ENCODE peak calls at places on chromosomes 12 and 14, in nine cellular contexts. One of them, this sample, is unnamed.

GRCh38 chr12:6872073-6873048 is 742 bp downstream of the SPSB2 start:
- DNase-seq in activated CD4-positive, alpha-beta T cell treated with anti-CD3 and anti-CD28 coated beads, Interleukin-2, amount 10 ng/mL, durations not matched to agents 7 days and 5 days: peak
- DNase-seq in progenitor cell of endocrine pancreas: peak
- DNase-seq in epithelial cell of prostate: no peak
- DNase-seq in M059J: peak
- DNase-seq in stimulated activated CD4-positive, alpha-beta T cell treated with anti-CD3 and anti-CD28 coated beads, Interleukin-1b, Interleukin-23, amount 100 ng/mL, for 4 hours: peak
- DNase-seq in astrocyte of the hippocampus: peak
- DNase-seq in stimulated activated CD8-positive, alpha-beta memory T cell treated with anti-CD3 and anti-CD28 coated beads, Interleukin-4, amount 100 ng/mL, for 4 hours: peak
- DNase-seq in ovary: peak
- DNase-seq in this sample: no peak

GRCh38 chr12:100077367-100077766 is 65.3 kb downstream of the BLTP3B start:
- DNase-seq in activated CD4-positive, alpha-beta T cell treated with anti-CD3 and anti-CD28 coated beads, Interleukin-2, amount 10 ng/mL, durations not matched to agents 7 days and 5 days: no peak
- DNase-seq in progenitor cell of endocrine pancreas: no peak
- DNase-seq in epithelial cell of prostate: no peak
- DNase-seq in M059J: peak
- DNase-seq in stimulated activated CD4-positive, alpha-beta T cell treated with anti-CD3 and anti-CD28 coated beads, Interleukin-1b, Interleukin-23, amount 100 ng/mL, for 4 hours: no peak
- DNase-seq in astrocyte of the hippocampus: no peak
- DNase-seq in stimulated activated CD8-positive, alpha-beta memory T cell treated with anti-CD3 and anti-CD28 coated beads, Interleukin-4, amount 100 ng/mL, for 4 hours: no peak
- DNase-seq in ovary: no peak
- DNase-seq in this sample: no peak

GRCh38 chr14:103136076-103136340 is 12.7 kb downstream of the TNFAIP2 start:
- DNase-seq in activated CD4-positive, alpha-beta T cell treated with anti-CD3 and anti-CD28 coated beads, Interleukin-2, amount 10 ng/mL, durations not matched to agents 7 days and 5 days: no peak
- DNase-seq in progenitor cell of endocrine pancreas: no peak
- DNase-seq in epithelial cell of prostate: no peak
- DNase-seq in M059J: no peak
- DNase-seq in stimulated activated CD4-positive, alpha-beta T cell treated with anti-CD3 and anti-CD28 coated beads, Interleukin-1b, Interleukin-23, amount 100 ng/mL, for 4 hours: no peak
- DNase-seq in astrocyte of the hippocampus: no peak
- DNase-seq in stimulated activated CD8-positive, alpha-beta memory T cell treated with anti-CD3 and anti-CD28 coated beads, Interleukin-4, amount 100 ng/mL, for 4 hours: no peak
- DNase-seq in ovary: no peak
- DNase-seq in this sample: no peak

GRCh38 chr12:40248585-40249297 is 23.9 kb downstream of the LRRK2 start:
- DNase-seq in activated CD4-positive, alpha-beta T cell treated with anti-CD3 and anti-CD28 coated beads, Interleukin-2, amount 10 ng/mL, durations not matched to agents 7 days and 5 days: no peak
- DNase-seq in progenitor cell of endocrine pancreas: no peak
- DNase-seq in epithelial cell of prostate: peak
- DNase-seq in M059J: no peak
- DNase-seq in stimulated activated CD4-positive, alpha-beta T cell treated with anti-CD3 and anti-CD28 coated beads, Interleukin-1b, Interleukin-23, amount 100 ng/mL, for 4 hours: no peak
- DNase-seq in astrocyte of the hippocampus: no peak
- DNase-seq in stimulated activated CD8-positive, alpha-beta memory T cell treated with anti-CD3 and anti-CD28 coated beads, Interleukin-4, amount 100 ng/mL, for 4 hours: no peak
- DNase-seq in ovary: no peak
- DNase-seq in this sample: peak

GRCh38 chr14:104941508-104942365 is 17.1 kb downstream of the PLD4 start:
- DNase-seq in activated CD4-positive, alpha-beta T cell treated with anti-CD3 and anti-CD28 coated beads, Interleukin-2, amount 10 ng/mL, durations not matched to agents 7 days and 5 days: no peak
- DNase-seq in progenitor cell of endocrine pancreas: no peak
- DNase-seq in epithelial cell of prostate: no peak
- DNase-seq in M059J: no peak
- DNase-seq in stimulated activated CD4-positive, alpha-beta T cell treated with anti-CD3 and anti-CD28 coated beads, Interleukin-1b, Interleukin-23, amount 100 ng/mL, for 4 hours: no peak
- DNase-seq in astrocyte of the hippocampus: no peak
- DNase-seq in stimulated activated CD8-positive, alpha-beta memory T cell treated with anti-CD3 and anti-CD28 coated beads, Interleukin-4, amount 100 ng/mL, for 4 hours: no peak
- DNase-seq in ovary: no peak
- DNase-seq in this sample: no peak

GRCh38 chr12:108975024-108975593 is 45.8 kb downstream of the SVOP start:
- DNase-seq in activated CD4-positive, alpha-beta T cell treated with anti-CD3 and anti-CD28 coated beads, Interleukin-2, amount 10 ng/mL, durations not matched to agents 7 days and 5 days: no peak
- DNase-seq in progenitor cell of endocrine pancreas: no peak
- DNase-seq in epithelial cell of prostate: no peak
- DNase-seq in M059J: peak
- DNase-seq in stimulated activated CD4-positive, alpha-beta T cell treated with anti-CD3 and anti-CD28 coated beads, Interleukin-1b, Interleukin-23, amount 100 ng/mL, for 4 hours: no peak
- DNase-seq in astrocyte of the hippocampus: peak
- DNase-seq in stimulated activated CD8-positive, alpha-beta memory T cell treated with anti-CD3 and anti-CD28 coated beads, Interleukin-4, amount 100 ng/mL, for 4 hours: no peak
- DNase-seq in ovary: no peak
- DNase-seq in this sample: no peak

GRCh38 chr14:97874394-97874793 is 1077.2 kb downstream of the VRK1 start:
- DNase-seq in activated CD4-positive, alpha-beta T cell treated with anti-CD3 and anti-CD28 coated beads, Interleukin-2, amount 10 ng/mL, durations not matched to agents 7 days and 5 days: peak
- DNase-seq in progenitor cell of endocrine pancreas: no peak
- DNase-seq in epithelial cell of prostate: no peak
- DNase-seq in M059J: no peak
- DNase-seq in stimulated activated CD4-positive, alpha-beta T cell treated with anti-CD3 and anti-CD28 coated beads, Interleukin-1b, Interleukin-23, amount 100 ng/mL, for 4 hours: no peak
- DNase-seq in astrocyte of the hippocampus: no peak
- DNase-seq in stimulated activated CD8-positive, alpha-beta memory T cell treated with anti-CD3 and anti-CD28 coated beads, Interleukin-4, amount 100 ng/mL, for 4 hours: no peak
- DNase-seq in ovary: no peak
- DNase-seq in this sample: no peak

GRCh38 chr12:802242-802995 is 50.0 kb downstream of the WNK1 start:
- DNase-seq in activated CD4-positive, alpha-beta T cell treated with anti-CD3 and anti-CD28 coated beads, Interleukin-2, amount 10 ng/mL, durations not matched to agents 7 days and 5 days: no peak
- DNase-seq in progenitor cell of endocrine pancreas: no peak
- DNase-seq in epithelial cell of prostate: no peak
- DNase-seq in M059J: no peak
- DNase-seq in stimulated activated CD4-positive, alpha-beta T cell treated with anti-CD3 and anti-CD28 coated beads, Interleukin-1b, Interleukin-23, amount 100 ng/mL, for 4 hours: no peak
- DNase-seq in astrocyte of the hippocampus: no peak
- DNase-seq in stimulated activated CD8-positive, alpha-beta memory T cell treated with anti-CD3 and anti-CD28 coated beads, Interleukin-4, amount 100 ng/mL, for 4 hours: no peak
- DNase-seq in ovary: no peak
- DNase-seq in this sample: no peak

GRCh38 chr12:21831671-21832357 is 57.3 kb upstream of the KCNJ8 start:
- DNase-seq in activated CD4-positive, alpha-beta T cell treated with anti-CD3 and anti-CD28 coated beads, Interleukin-2, amount 10 ng/mL, durations not matched to agents 7 days and 5 days: no peak
- DNase-seq in progenitor cell of endocrine pancreas: no peak
- DNase-seq in epithelial cell of prostate: no peak
- DNase-seq in M059J: no peak
- DNase-seq in stimulated activated CD4-positive, alpha-beta T cell treated with anti-CD3 and anti-CD28 coated beads, Interleukin-1b, Interleukin-23, amount 100 ng/mL, for 4 hours: no peak
- DNase-seq in astrocyte of the hippocampus: peak
- DNase-seq in stimulated activated CD8-positive, alpha-beta memory T cell treated with anti-CD3 and anti-CD28 coated beads, Interleukin-4, amount 100 ng/mL, for 4 hours: no peak
- DNase-seq in ovary: peak
- DNase-seq in this sample: no peak

GRCh38 chr12:48824112-48824511 is 5.8 kb downstream of the CACNB3 start:
- DNase-seq in activated CD4-positive, alpha-beta T cell treated with anti-CD3 and anti-CD28 coated beads, Interleukin-2, amount 10 ng/mL, durations not matched to agents 7 days and 5 days: no peak
- DNase-seq in progenitor cell of endocrine pancreas: no peak
- DNase-seq in epithelial cell of prostate: no peak
- DNase-seq in M059J: no peak
- DNase-seq in stimulated activated CD4-positive, alpha-beta T cell treated with anti-CD3 and anti-CD28 coated beads, Interleukin-1b, Interleukin-23, amount 100 ng/mL, for 4 hours: no peak
- DNase-seq in astrocyte of the hippocampus: no peak
- DNase-seq in stimulated activated CD8-positive, alpha-beta memory T cell treated with anti-CD3 and anti-CD28 coated beads, Interleukin-4, amount 100 ng/mL, for 4 hours: no peak
- DNase-seq in ovary: no peak
- DNase-seq in this sample: peak

GRCh38 chr12:117457189-117457588 is 95.8 kb upstream of the NOS1 start:
- DNase-seq in activated CD4-positive, alpha-beta T cell treated with anti-CD3 and anti-CD28 coated beads, Interleukin-2, amount 10 ng/mL, durations not matched to agents 7 days and 5 days: no peak
- DNase-seq in progenitor cell of endocrine pancreas: no peak
- DNase-seq in epithelial cell of prostate: no peak
- DNase-seq in M059J: no peak
- DNase-seq in stimulated activated CD4-positive, alpha-beta T cell treated with anti-CD3 and anti-CD28 coated beads, Interleukin-1b, Interleukin-23, amount 100 ng/mL, for 4 hours: no peak
- DNase-seq in astrocyte of the hippocampus: no peak
- DNase-seq in stimulated activated CD8-positive, alpha-beta memory T cell treated with anti-CD3 and anti-CD28 coated beads, Interleukin-4, amount 100 ng/mL, for 4 hours: no peak
- DNase-seq in ovary: no peak
- DNase-seq in this sample: no peak

GRCh38 chr12:132485619-132486018 is 4.3 kb upstream of the FBRSL1 start:
- DNase-seq in activated CD4-positive, alpha-beta T cell treated with anti-CD3 and anti-CD28 coated beads, Interleukin-2, amount 10 ng/mL, durations not matched to agents 7 days and 5 days: no peak
- DNase-seq in progenitor cell of endocrine pancreas: no peak
- DNase-seq in epithelial cell of prostate: no peak
- DNase-seq in M059J: no peak
- DNase-seq in stimulated activated CD4-positive, alpha-beta T cell treated with anti-CD3 and anti-CD28 coated beads, Interleukin-1b, Interleukin-23, amount 100 ng/mL, for 4 hours: no peak
- DNase-seq in astrocyte of the hippocampus: no peak
- DNase-seq in stimulated activated CD8-positive, alpha-beta memory T cell treated with anti-CD3 and anti-CD28 coated beads, Interleukin-4, amount 100 ng/mL, for 4 hours: no peak
- DNase-seq in ovary: peak
- DNase-seq in this sample: no peak

GRCh38 chr12:104215638-104216297 is at the start of gene TXNRD1:
- DNase-seq in activated CD4-positive, alpha-beta T cell treated with anti-CD3 and anti-CD28 coated beads, Interleukin-2, amount 10 ng/mL, durations not matched to agents 7 days and 5 days: peak
- DNase-seq in progenitor cell of endocrine pancreas: peak
- DNase-seq in epithelial cell of prostate: no peak
- DNase-seq in M059J: peak
- DNase-seq in stimulated activated CD4-positive, alpha-beta T cell treated with anti-CD3 and anti-CD28 coated beads, Interleukin-1b, Interleukin-23, amount 100 ng/mL, for 4 hours: peak
- DNase-seq in astrocyte of the hippocampus: peak
- DNase-seq in stimulated activated CD8-positive, alpha-beta memory T cell treated with anti-CD3 and anti-CD28 coated beads, Interleukin-4, amount 100 ng/mL, for 4 hours: peak
- DNase-seq in ovary: peak
- DNase-seq in this sample: peak

GRCh38 chr12:5171701-5172100 is 128.0 kb downstream of the KCNA5 start:
- DNase-seq in activated CD4-positive, alpha-beta T cell treated with anti-CD3 and anti-CD28 coated beads, Interleukin-2, amount 10 ng/mL, durations not matched to agents 7 days and 5 days: no peak
- DNase-seq in progenitor cell of endocrine pancreas: peak
- DNase-seq in epithelial cell of prostate: no peak
- DNase-seq in M059J: peak
- DNase-seq in stimulated activated CD4-positive, alpha-beta T cell treated with anti-CD3 and anti-CD28 coated beads, Interleukin-1b, Interleukin-23, amount 100 ng/mL, for 4 hours: no peak
- DNase-seq in astrocyte of the hippocampus: peak
- DNase-seq in stimulated activated CD8-positive, alpha-beta memory T cell treated with anti-CD3 and anti-CD28 coated beads, Interleukin-4, amount 100 ng/mL, for 4 hours: no peak
- DNase-seq in ovary: no peak
- DNase-seq in this sample: peak

GRCh38 chr12:49912345-49912744 is 8.6 kb upstream of the FAIM2 start:
- DNase-seq in activated CD4-positive, alpha-beta T cell treated with anti-CD3 and anti-CD28 coated beads, Interleukin-2, amount 10 ng/mL, durations not matched to agents 7 days and 5 days: no peak
- DNase-seq in progenitor cell of endocrine pancreas: no peak
- DNase-seq in epithelial cell of prostate: no peak
- DNase-seq in M059J: no peak
- DNase-seq in stimulated activated CD4-positive, alpha-beta T cell treated with anti-CD3 and anti-CD28 coated beads, Interleukin-1b, Interleukin-23, amount 100 ng/mL, for 4 hours: no peak
- DNase-seq in astrocyte of the hippocampus: no peak
- DNase-seq in stimulated activated CD8-positive, alpha-beta memory T cell treated with anti-CD3 and anti-CD28 coated beads, Interleukin-4, amount 100 ng/mL, for 4 hours: no peak
- DNase-seq in ovary: no peak
- DNase-seq in this sample: no peak

GRCh38 chr14:79150226-79150625 is 980.1 kb downstream of the NRXN3 start:
- DNase-seq in activated CD4-positive, alpha-beta T cell treated with anti-CD3 and anti-CD28 coated beads, Interleukin-2, amount 10 ng/mL, durations not matched to agents 7 days and 5 days: no peak
- DNase-seq in progenitor cell of endocrine pancreas: no peak
- DNase-seq in epithelial cell of prostate: no peak
- DNase-seq in M059J: no peak
- DNase-seq in stimulated activated CD4-positive, alpha-beta T cell treated with anti-CD3 and anti-CD28 coated beads, Interleukin-1b, Interleukin-23, amount 100 ng/mL, for 4 hours: no peak
- DNase-seq in astrocyte of the hippocampus: no peak
- DNase-seq in stimulated activated CD8-positive, alpha-beta memory T cell treated with anti-CD3 and anti-CD28 coated beads, Interleukin-4, amount 100 ng/mL, for 4 hours: no peak
- DNase-seq in ovary: no peak
- DNase-seq in this sample: no peak

GRCh38 chr12:116426391-116427136 is 132.6 kb upstream of the MAP1LC3B2 start:
- DNase-seq in activated CD4-positive, alpha-beta T cell treated with anti-CD3 and anti-CD28 coated beads, Interleukin-2, amount 10 ng/mL, durations not matched to agents 7 days and 5 days: no peak
- DNase-seq in progenitor cell of endocrine pancreas: no peak
- DNase-seq in epithelial cell of prostate: no peak
- DNase-seq in M059J: peak
- DNase-seq in stimulated activated CD4-positive, alpha-beta T cell treated with anti-CD3 and anti-CD28 coated beads, Interleukin-1b, Interleukin-23, amount 100 ng/mL, for 4 hours: no peak
- DNase-seq in astrocyte of the hippocampus: peak
- DNase-seq in stimulated activated CD8-positive, alpha-beta memory T cell treated with anti-CD3 and anti-CD28 coated beads, Interleukin-4, amount 100 ng/mL, for 4 hours: no peak
- DNase-seq in ovary: peak
- DNase-seq in this sample: peak

GRCh38 chr12:113184900-113185179 is 438 bp downstream of the DDX54 start:
- DNase-seq in activated CD4-positive, alpha-beta T cell treated with anti-CD3 and anti-CD28 coated beads, Interleukin-2, amount 10 ng/mL, durations not matched to agents 7 days and 5 days: peak
- DNase-seq in progenitor cell of endocrine pancreas: peak
- DNase-seq in epithelial cell of prostate: peak
- DNase-seq in M059J: peak
- DNase-seq in stimulated activated CD4-positive, alpha-beta T cell treated with anti-CD3 and anti-CD28 coated beads, Interleukin-1b, Interleukin-23, amount 100 ng/mL, for 4 hours: peak
- DNase-seq in astrocyte of the hippocampus: peak
- DNase-seq in stimulated activated CD8-positive, alpha-beta memory T cell treated with anti-CD3 and anti-CD28 coated beads, Interleukin-4, amount 100 ng/mL, for 4 hours: peak
- DNase-seq in ovary: peak
- DNase-seq in this sample: peak

GRCh38 chr14:105422695-105423487 is 3.3 kb downstream of the MTA1 start:
- DNase-seq in activated CD4-positive, alpha-beta T cell treated with anti-CD3 and anti-CD28 coated beads, Interleukin-2, amount 10 ng/mL, durations not matched to agents 7 days and 5 days: no peak
- DNase-seq in progenitor cell of endocrine pancreas: no peak
- DNase-seq in epithelial cell of prostate: no peak
- DNase-seq in M059J: no peak
- DNase-seq in stimulated activated CD4-positive, alpha-beta T cell treated with anti-CD3 and anti-CD28 coated beads, Interleukin-1b, Interleukin-23, amount 100 ng/mL, for 4 hours: no peak
- DNase-seq in astrocyte of the hippocampus: no peak
- DNase-seq in stimulated activated CD8-positive, alpha-beta memory T cell treated with anti-CD3 and anti-CD28 coated beads, Interleukin-4, amount 100 ng/mL, for 4 hours: no peak
- DNase-seq in ovary: no peak
- DNase-seq in this sample: no peak

This sample was measured in foreskin keratinocyte.